ENCODE peak calls at places on chromosome 5, in seven cellular contexts. One of them, this sample, is unnamed.

GRCh38 chr5:77936365-77936693 is 160.2 kb upstream of the TBCA start:
- DNase-seq in brain microvascular endothelial cell: no peak
- DNase-seq in CD8-positive, alpha-beta T cell: no peak
- DNase-seq in lower leg skin: no peak
- DNase-seq in coronary artery: no peak
- DNase-seq in A549: no peak
- DNase-seq in bronchial epithelial cell: no peak
- DNase-seq in this sample: no peak

GRCh38 chr5:156647034-156647451 is 203.1 kb upstream of the PPP1R2B start:
- DNase-seq in brain microvascular endothelial cell: no peak
- DNase-seq in bronchial epithelial cell: no peak
- DNase-seq in coronary artery: no peak
- DNase-seq in lower leg skin: no peak
- DNase-seq in CD8-positive, alpha-beta T cell: no peak
- DNase-seq in A549: no peak
- DNase-seq in this sample: no peak

GRCh38 chr5:111043712-111044506 is 27.6 kb upstream of the TSLP start:
- DNase-seq in coronary artery: no peak
- DNase-seq in lower leg skin: no peak
- DNase-seq in brain microvascular endothelial cell: peak
- DNase-seq in A549: no peak
- DNase-seq in bronchial epithelial cell: peak
- DNase-seq in CD8-positive, alpha-beta T cell: no peak
- DNase-seq in this sample: no peak

GRCh38 chr5:9468070-9468388 is 77.8 kb downstream of the SEMA5A start:
- DNase-seq in bronchial epithelial cell: peak
- DNase-seq in coronary artery: no peak
- DNase-seq in A549: no peak
- DNase-seq in lower leg skin: peak
- DNase-seq in CD8-positive, alpha-beta T cell: no peak
- DNase-seq in brain microvascular endothelial cell: peak
- DNase-seq in this sample: no peak

GRCh38 chr5:34570721-34571379 is 85.3 kb upstream of the RAI14 start:
- DNase-seq in A549: no peak
- DNase-seq in bronchial epithelial cell: peak
- DNase-seq in CD8-positive, alpha-beta T cell: no peak
- DNase-seq in brain microvascular endothelial cell: peak
- DNase-seq in lower leg skin: no peak
- DNase-seq in coronary artery: no peak
- DNase-seq in this sample: no peak

GRCh38 chr5:168404366-168404765 is 81.9 kb upstream of the RARS1 start:
- DNase-seq in lower leg skin: no peak
- DNase-seq in bronchial epithelial cell: peak
- DNase-seq in CD8-positive, alpha-beta T cell: no peak
- DNase-seq in brain microvascular endothelial cell: peak
- DNase-seq in coronary artery: no peak
- DNase-seq in A549: no peak
- DNase-seq in this sample: no peak

GRCh38 chr5:139670369-139671095 is 22.4 kb downstream of the CXXC5 start:
- DNase-seq in bronchial epithelial cell: peak
- DNase-seq in CD8-positive, alpha-beta T cell: no peak
- DNase-seq in brain microvascular endothelial cell: no peak
- DNase-seq in A549: peak
- DNase-seq in coronary artery: no peak
- DNase-seq in lower leg skin: no peak
- DNase-seq in this sample: no peak

GRCh38 chr5:37005252-37005651 is 128.7 kb downstream of the NIPBL start:
- DNase-seq in brain microvascular endothelial cell: no peak
- DNase-seq in lower leg skin: no peak
- DNase-seq in CD8-positive, alpha-beta T cell: no peak
- DNase-seq in bronchial epithelial cell: no peak
- DNase-seq in coronary artery: no peak
- DNase-seq in A549: no peak
- DNase-seq in this sample: no peak

GRCh38 chr5:102858808-102859207 is 103.7 kb downstream of the PAM start:
- DNase-seq in lower leg skin: no peak
- DNase-seq in A549: no peak
- DNase-seq in brain microvascular endothelial cell: peak
- DNase-seq in CD8-positive, alpha-beta T cell: no peak
- DNase-seq in coronary artery: no peak
- DNase-seq in bronchial epithelial cell: peak
- DNase-seq in this sample: no peak

GRCh38 chr5:163548649-163549048 is 43.2 kb downstream of the MAT2B start:
- DNase-seq in brain microvascular endothelial cell: no peak
- DNase-seq in coronary artery: no peak
- DNase-seq in A549: no peak
- DNase-seq in bronchial epithelial cell: no peak
- DNase-seq in CD8-positive, alpha-beta T cell: no peak
- DNase-seq in lower leg skin: no peak
- DNase-seq in this sample: no peak

GRCh38 chr5:54795284-54795683 is 190.1 kb downstream of the ESM1 start:
- DNase-seq in CD8-positive, alpha-beta T cell: no peak
- DNase-seq in lower leg skin: no peak
- DNase-seq in A549: no peak
- DNase-seq in coronary artery: no peak
- DNase-seq in brain microvascular endothelial cell: no peak
- DNase-seq in bronchial epithelial cell: peak
- DNase-seq in this sample: no peak

GRCh38 chr5:172407861-172408260 is 46.5 kb downstream of the SH3PXD2B start:
- DNase-seq in bronchial epithelial cell: peak
- DNase-seq in lower leg skin: no peak
- DNase-seq in brain microvascular endothelial cell: no peak
- DNase-seq in A549: no peak
- DNase-seq in coronary artery: no peak
- DNase-seq in CD8-positive, alpha-beta T cell: no peak
- DNase-seq in this sample: no peak

GRCh38 chr5:16615737-16616535 is 861 bp downstream of the RETREG1 start:
- DNase-seq in lower leg skin: no peak
- DNase-seq in A549: no peak
- DNase-seq in bronchial epithelial cell: peak
- DNase-seq in brain microvascular endothelial cell: no peak
- DNase-seq in CD8-positive, alpha-beta T cell: no peak
- DNase-seq in coronary artery: no peak
- DNase-seq in this sample: no peak

GRCh38 chr5:121870489-121870888 is 18.8 kb downstream of the FTMT start:
- DNase-seq in brain microvascular endothelial cell: no peak
- DNase-seq in CD8-positive, alpha-beta T cell: no peak
- DNase-seq in bronchial epithelial cell: peak
- DNase-seq in A549: no peak
- DNase-seq in coronary artery: no peak
- DNase-seq in lower leg skin: no peak
- DNase-seq in this sample: no peak

GRCh38 chr5:150579462-150580400 is 60.7 kb upstream of the SYNPO start:
- DNase-seq in bronchial epithelial cell: no peak
- DNase-seq in brain microvascular endothelial cell: no peak
- DNase-seq in CD8-positive, alpha-beta T cell: no peak
- DNase-seq in coronary artery: no peak
- DNase-seq in A549: no peak
- DNase-seq in lower leg skin: no peak
- DNase-seq in this sample: no peak

GRCh38 chr5:116896001-116896400 is 321.4 kb upstream of the SEMA6A start:
- DNase-seq in brain microvascular endothelial cell: no peak
- DNase-seq in coronary artery: no peak
- DNase-seq in A549: no peak
- DNase-seq in bronchial epithelial cell: no peak
- DNase-seq in CD8-positive, alpha-beta T cell: no peak
- DNase-seq in lower leg skin: no peak
- DNase-seq in this sample: no peak

GRCh38 chr5:116892993-116893392 is 318.4 kb upstream of the SEMA6A start:
- DNase-seq in coronary artery: no peak
- DNase-seq in bronchial epithelial cell: no peak
- DNase-seq in brain microvascular endothelial cell: no peak
- DNase-seq in lower leg skin: no peak
- DNase-seq in A549: no peak
- DNase-seq in CD8-positive, alpha-beta T cell: no peak
- DNase-seq in this sample: no peak

GRCh38 chr5:116897291-116897690 is 322.7 kb upstream of the SEMA6A start:
- DNase-seq in bronchial epithelial cell: no peak
- DNase-seq in A549: no peak
- DNase-seq in coronary artery: no peak
- DNase-seq in CD8-positive, alpha-beta T cell: no peak
- DNase-seq in lower leg skin: no peak
- DNase-seq in brain microvascular endothelial cell: no peak
- DNase-seq in this sample: no peak

GRCh38 chr5:116900793-116901192 is 326.2 kb upstream of the SEMA6A start:
- DNase-seq in bronchial epithelial cell: no peak
- DNase-seq in lower leg skin: no peak
- DNase-seq in coronary artery: no peak
- DNase-seq in A549: no peak
- DNase-seq in brain microvascular endothelial cell: no peak
- DNase-seq in CD8-positive, alpha-beta T cell: no peak
- DNase-seq in this sample: no peak

GRCh38 chr5:116898917-116899316 is 324.3 kb upstream of the SEMA6A start:
- DNase-seq in coronary artery: no peak
- DNase-seq in A549: no peak
- DNase-seq in brain microvascular endothelial cell: no peak
- DNase-seq in CD8-positive, alpha-beta T cell: no peak
- DNase-seq in bronchial epithelial cell: no peak
- DNase-seq in lower leg skin: no peak
- DNase-seq in this sample: no peak
- TF ChIP-seq CTCF in coronary artery: no peak
- TF ChIP-seq CTCF in A549: no peak
- TF ChIP-seq CTCF in brain microvascular endothelial cell: no peak
- TF ChIP-seq CTCF in CD8-positive, alpha-beta T cell: no peak
- TF ChIP-seq CTCF in bronchial epithelial cell: no peak
- TF ChIP-seq CTCF in lower leg skin: no peak
- TF ChIP-seq CTCF in this sample: no peak

GRCh38 chr5:93058309-93058708 is 522.7 kb downstream of the NR2F1-AS1 start:
- DNase-seq in A549: no peak
- DNase-seq in coronary artery: no peak
- DNase-seq in CD8-positive, alpha-beta T cell: no peak
- DNase-seq in brain microvascular endothelial cell: peak
- DNase-seq in lower leg skin: no peak
- DNase-seq in bronchial epithelial cell: no peak
- DNase-seq in this sample: no peak

GRCh38 chr5:93057311-93057710 is 523.7 kb downstream of the NR2F1-AS1 start:
- DNase-seq in CD8-positive, alpha-beta T cell: no peak
- DNase-seq in lower leg skin: no peak
- DNase-seq in bronchial epithelial cell: no peak
- DNase-seq in A549: no peak
- DNase-seq in brain microvascular endothelial cell: no peak
- DNase-seq in coronary artery: no peak
- DNase-seq in this sample: no peak

DNA sequence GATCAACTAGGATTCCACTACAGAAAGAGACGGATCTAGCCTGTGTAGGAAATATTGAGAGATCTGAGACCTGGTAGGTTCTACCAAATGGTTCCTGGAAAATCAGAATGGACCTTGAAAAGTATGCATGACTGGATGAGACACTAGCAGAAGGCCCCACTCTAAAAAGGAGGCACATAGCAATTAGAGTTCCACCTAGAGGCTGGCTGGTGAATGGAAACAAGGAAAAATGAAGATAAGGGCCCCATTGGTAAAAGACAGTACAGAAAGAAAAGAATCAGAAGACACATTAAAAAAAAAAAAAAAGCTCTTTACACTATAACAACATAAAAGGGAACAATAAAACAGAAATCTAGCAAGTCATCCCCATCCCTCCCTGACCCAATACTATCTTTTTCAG is 518.5 kb downstream of the NR2F1-AS1 start:
- DNase-seq in CD8-positive, alpha-beta T cell: no peak
- DNase-seq in lower leg skin: no peak
- DNase-seq in bronchial epithelial cell: peak
- DNase-seq in brain microvascular endothelial cell: no peak
- DNase-seq in coronary artery: no peak
- DNase-seq in A549: no peak
- DNase-seq in this sample: no peak
- TF ChIP-seq CTCF in CD8-positive, alpha-beta T cell: no peak
- TF ChIP-seq CTCF in lower leg skin: no peak
- TF ChIP-seq CTCF in bronchial epithelial cell: peak
- TF ChIP-seq CTCF in brain microvascular endothelial cell: peak
- TF ChIP-seq CTCF in coronary artery: no peak
- TF ChIP-seq CTCF in A549: no peak
- TF ChIP-seq CTCF in this sample: no peak

DNA sequence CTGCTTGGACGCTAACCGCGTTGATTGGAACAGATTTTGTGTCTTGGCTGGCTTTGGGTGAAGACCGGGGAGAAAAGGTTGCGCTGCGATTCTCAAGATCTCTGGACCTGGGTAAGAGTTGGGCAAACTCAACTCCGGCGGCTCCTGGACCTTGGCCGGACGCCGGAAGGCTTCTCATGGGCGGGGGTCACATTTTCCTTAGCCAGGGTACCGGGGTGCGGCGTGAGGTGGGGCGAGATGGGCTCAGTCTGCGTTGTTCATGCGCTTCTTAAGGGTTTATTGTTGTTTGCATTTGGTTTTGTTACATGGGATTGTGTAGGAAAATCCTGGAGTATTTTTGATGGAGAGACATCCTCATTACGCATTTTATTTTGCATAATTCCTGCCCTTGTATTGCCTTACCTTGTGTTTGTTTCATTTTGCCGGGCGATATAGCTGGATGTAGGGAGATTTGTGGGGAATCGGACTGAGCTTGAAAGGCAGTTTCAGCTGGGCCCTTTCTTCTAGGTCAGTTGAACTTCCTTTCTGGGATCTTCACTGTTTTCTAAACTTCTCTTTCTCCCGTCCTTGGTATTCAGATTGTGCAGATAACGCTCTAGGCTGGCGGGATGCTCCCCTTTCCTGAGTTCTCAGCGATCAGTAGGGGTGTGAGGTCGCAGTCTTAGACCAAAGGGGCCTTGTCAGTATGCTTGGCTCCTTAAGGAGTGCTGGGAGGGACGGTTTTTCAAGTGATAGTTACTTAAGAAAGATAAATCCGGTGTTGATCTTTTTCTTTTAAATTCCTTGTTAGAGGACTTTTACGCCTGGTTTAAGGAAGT is 559 bp downstream of the MEGF10 start:
- DNase-seq in lower leg skin: no peak
- DNase-seq in brain microvascular endothelial cell: no peak
- DNase-seq in A549: no peak
- DNase-seq in bronchial epithelial cell: no peak
- DNase-seq in coronary artery: no peak
- DNase-seq in CD8-positive, alpha-beta T cell: no peak
- DNase-seq in this sample: no peak
- TF ChIP-seq CTCF in lower leg skin: no peak
- TF ChIP-seq CTCF in brain microvascular endothelial cell: no peak
- TF ChIP-seq CTCF in A549: no peak
- TF ChIP-seq CTCF in bronchial epithelial cell: no peak
- TF ChIP-seq CTCF in coronary artery: no peak
- TF ChIP-seq CTCF in CD8-positive, alpha-beta T cell: no peak
- TF ChIP-seq CTCF in this sample: no peak

DNA sequence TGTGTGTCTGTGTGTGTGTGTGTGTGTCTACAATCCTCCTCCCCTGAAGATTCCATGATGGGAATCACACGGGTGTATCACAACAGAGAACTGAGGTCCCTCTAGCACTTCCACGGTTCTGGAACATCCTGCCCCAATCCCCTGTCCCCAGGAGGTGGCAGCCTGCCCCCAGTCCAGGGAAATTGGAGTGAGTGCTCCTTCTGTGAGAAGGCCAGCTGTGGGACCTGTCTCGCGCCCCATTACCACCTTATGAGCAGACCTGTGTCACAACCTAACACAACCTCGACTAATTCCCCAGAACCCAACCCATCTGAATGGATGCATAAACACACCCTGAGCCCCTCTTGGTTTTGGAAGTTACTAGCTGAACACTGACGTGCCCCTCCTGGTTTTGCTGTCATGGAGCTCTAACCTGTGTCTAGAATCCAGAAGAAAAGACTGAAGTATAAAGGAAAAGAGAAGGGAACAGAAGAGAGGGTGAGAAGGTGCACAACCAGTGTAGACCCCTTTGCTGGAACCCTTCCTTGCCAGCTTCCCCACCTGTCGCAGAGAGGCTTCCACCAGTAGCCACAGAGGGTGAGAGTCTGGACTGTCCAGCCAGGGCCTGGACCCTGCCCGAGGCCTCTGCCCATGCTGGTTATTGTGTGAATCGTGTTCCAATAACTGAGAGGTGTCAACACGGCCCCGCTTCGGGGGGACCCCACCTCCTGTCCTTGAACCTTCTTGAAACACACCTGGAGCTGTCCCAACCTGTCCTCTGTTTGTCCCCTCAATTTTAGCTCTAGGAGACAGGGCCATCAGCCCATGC is 3.4 kb downstream of the BTNL9 start:
- DNase-seq in brain microvascular endothelial cell: no peak
- DNase-seq in A549: peak
- DNase-seq in coronary artery: no peak
- DNase-seq in lower leg skin: peak
- DNase-seq in CD8-positive, alpha-beta T cell: no peak
- DNase-seq in bronchial epithelial cell: no peak
- DNase-seq in this sample: no peak
- TF ChIP-seq CTCF in brain microvascular endothelial cell: no peak
- TF ChIP-seq CTCF in A549: peak
- TF ChIP-seq CTCF in coronary artery: no peak
- TF ChIP-seq CTCF in lower leg skin: no peak
- TF ChIP-seq CTCF in CD8-positive, alpha-beta T cell: no peak
- TF ChIP-seq CTCF in bronchial epithelial cell: no peak
- TF ChIP-seq CTCF in this sample: no peak